ENCODE peak calls at places on chromosomes 4 and X, in four cellular contexts. H, R, P and K are unnamed samples.

GRCh38 chr4:168794092-168794707 is 215.9 kb downstream of the CBR4 start:
- DNase-seq in P (no peak), R (no peak), H (no peak), K (no peak)

GRCh38 chr4:6355052-6355451 is 85.4 kb downstream of the WFS1 start:
- DNase-seq in P (no peak), H (no peak), R (no peak), K (no peak)

GRCh38 chr4:46931981-46932380 is 22.9 kb upstream of the COX7B2 start:
- DNase-seq in P (no peak), H (no peak), R (no peak), K (no peak)

GRCh38 chr4:121597346-121597934 is 99.3 kb downstream of the ANXA5 start:
- DNase-seq in R (peak; percentile 47), H (no peak), P (no peak), K (no peak)

GRCh38 chr4:55906323-55906722 is 42.4 kb upstream of the CEP135 start:
- DNase-seq in P (no peak), H (no peak), R (no peak), K (no peak)

GRCh38 chrX:113644426-113644825 is 803.8 kb upstream of the AMOT start:
- DNase-seq in H (peak; percentile 71), P (no peak), R (peak; percentile 15), K (no peak)

GRCh38 chrX:118116308-118117068 is at the start of gene KLHL13:
- DNase-seq in P (peak; percentile 20), H (peak; percentile 1), R (no peak), K (no peak)

GRCh38 chrX:119391279-119391678 is 7.9 kb upstream of the SLC25A43 start:
- DNase-seq in P (no peak), H (peak; percentile 32), R (no peak), K (no peak)

GRCh38 chr4:124018383-124019317 is 622.1 kb downstream of the SPRY1 start:
- DNase-seq in P (no peak), H (peak; percentile 86), R (no peak), K (no peak)

GRCh38 chrX:77510007-77510406 is 62.8 kb downstream of the FGF16 start:
- DNase-seq in P (no peak), H (no peak), R (no peak), K (no peak)

GRCh38 chr4:29770627-29771026 is 949.5 kb upstream of the PCDH7 start:
- DNase-seq in R (no peak), H (no peak), P (no peak), K (no peak)

GRCh38 chrX:135396109-135396508 is 25.6 kb upstream of the SMIM10L2A start:
- DNase-seq in R (no peak), H (peak; percentile 0), P (no peak), K (no peak)

GRCh38 chrX:100685997-100686305 is 42.0 kb downstream of the SRPX2 start:
- DNase-seq in H (no peak), R (no peak), P (no peak), K (no peak)

GRCh38 chr4:101762544-101762943 is 28.0 kb upstream of the BANK1 start:
- DNase-seq in R (no peak), P (no peak), H (no peak), K (no peak)

GRCh38 chrX:109826954-109827708 is 94.1 kb upstream of the ACSL4 start:
- DNase-seq in R (no peak), P (no peak), H (peak; percentile 85), K (peak; percentile 88)

GRCh38 chr4:118076958-118077766 is 42.9 kb downstream of the NDST3 start:
- DNase-seq in H (peak; percentile 41), P (no peak), R (no peak), K (no peak)

GRCh38 chr4:11769425-11769824 is 340.7 kb upstream of the HS3ST1 start:
- DNase-seq in H (no peak), R (no peak), P (no peak), K (no peak)

GRCh38 chr4:80037864-80038263 is 35.2 kb downstream of the ANTXR2 start:
- DNase-seq in H (no peak), P (no peak), R (no peak), K (no peak)

GRCh38 chr4:38102942-38103604 is 142.9 kb downstream of the PTTG2 start:
- DNase-seq in P (no peak), H (no peak), R (no peak), K (no peak)

GRCh38 chr4:181933471-181933870 is 309.7 kb upstream of the TENM3 start:
- DNase-seq in H (no peak), P (no peak), R (no peak), K (no peak)